ENCODE peak calls at places on chromosomes 4 and X, in four cellular contexts. One of them, this sample, is unnamed.

GRCh38 chrX:38987135-38987780 is 186.0 kb downstream of the MID1IP1 start:
- DNase-seq in K562: no peak
- DNase-seq in HL-60: no peak
- DNase-seq in GM12878: no peak
- DNase-seq in this sample: no peak

GRCh38 chrX:68503830-68504229 is 5.0 kb downstream of the YIPF6 start:
- DNase-seq in HL-60: no peak
- DNase-seq in GM12878: no peak
- DNase-seq in K562: no peak
- DNase-seq in this sample: no peak

GRCh38 chr4:185810746-185811508 is 1.1 kb downstream of the SORBS2 start:
- DNase-seq in HL-60: no peak
- DNase-seq in K562: no peak
- DNase-seq in GM12878: no peak
- DNase-seq in this sample: no peak

GRCh38 chr4:60865238-60865637 is 334.9 kb upstream of the ADGRL3 start:
- DNase-seq in K562: no peak
- DNase-seq in GM12878: no peak
- DNase-seq in HL-60: no peak
- DNase-seq in this sample: no peak

GRCh38 chr4:3145251-3145908 is 70.9 kb downstream of the HTT start:
- DNase-seq in HL-60: no peak
- DNase-seq in K562: no peak
- DNase-seq in GM12878: no peak
- DNase-seq in this sample: no peak

GRCh38 chr4:19791422-19792113 is 460.1 kb upstream of the SLIT2 start:
- DNase-seq in HL-60: no peak
- DNase-seq in K562: no peak
- DNase-seq in GM12878: no peak
- DNase-seq in this sample: no peak

GRCh38 chr4:101977096-101977495 is 186.6 kb downstream of the BANK1 start:
- DNase-seq in HL-60: no peak
- DNase-seq in K562: no peak
- DNase-seq in GM12878: no peak
- DNase-seq in this sample: no peak

GRCh38 chr4:183831026-183831446 is 74.1 kb upstream of the STOX2 start:
- DNase-seq in K562: no peak
- DNase-seq in HL-60: peak
- DNase-seq in GM12878: no peak
- DNase-seq in this sample: no peak

GRCh38 chr4:125277827-125278226 is 36.9 kb upstream of the FAT4 start:
- DNase-seq in K562: no peak
- DNase-seq in GM12878: no peak
- DNase-seq in HL-60: no peak
- DNase-seq in this sample: no peak

GRCh38 chrX:826026-826425 is 195.4 kb downstream of the SHOX start:
- DNase-seq in K562: no peak
- DNase-seq in HL-60: no peak
- DNase-seq in GM12878: no peak
- DNase-seq in this sample: no peak

GRCh38 chrX:10015711-10016515 is 48.8 kb downstream of the CLDN34 start:
- DNase-seq in K562: peak
- DNase-seq in GM12878: no peak
- DNase-seq in HL-60: no peak
- DNase-seq in this sample: no peak

GRCh38 chr4:61556277-61556676 is 356.2 kb downstream of the ADGRL3 start:
- DNase-seq in K562: no peak
- DNase-seq in HL-60: no peak
- DNase-seq in GM12878: no peak
- DNase-seq in this sample: no peak

DNA sequence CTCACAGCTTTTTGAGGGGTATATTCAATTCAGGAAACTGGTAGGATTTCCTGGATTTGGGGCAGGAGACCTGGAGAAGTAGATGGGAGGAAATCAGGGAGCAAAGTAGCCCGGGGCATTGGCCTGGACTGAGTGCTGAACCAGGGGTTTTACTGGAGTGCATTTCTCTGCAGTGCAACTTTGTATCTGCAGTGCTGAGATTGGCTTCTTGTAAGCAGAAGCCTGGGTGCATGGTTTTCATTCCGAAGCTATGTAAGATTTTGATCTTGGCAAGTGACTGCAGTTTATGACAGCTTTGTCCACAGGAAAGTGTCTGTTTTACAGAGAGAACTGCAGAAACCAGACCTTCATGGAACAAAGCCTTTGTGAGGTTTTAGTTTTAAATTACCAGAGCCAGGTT is 158.3 kb downstream of the SPCS3 start:
- DNase-seq in HL-60: no peak
- DNase-seq in K562: no peak
- DNase-seq in GM12878: no peak
- DNase-seq in this sample: no peak
- TF ChIP-seq SPI1 in HL-60: no peak
- TF ChIP-seq SPI1 in K562: no peak
- TF ChIP-seq SPI1 in GM12878: no peak
- TF ChIP-seq SPI1 in this sample: no peak

DNA sequence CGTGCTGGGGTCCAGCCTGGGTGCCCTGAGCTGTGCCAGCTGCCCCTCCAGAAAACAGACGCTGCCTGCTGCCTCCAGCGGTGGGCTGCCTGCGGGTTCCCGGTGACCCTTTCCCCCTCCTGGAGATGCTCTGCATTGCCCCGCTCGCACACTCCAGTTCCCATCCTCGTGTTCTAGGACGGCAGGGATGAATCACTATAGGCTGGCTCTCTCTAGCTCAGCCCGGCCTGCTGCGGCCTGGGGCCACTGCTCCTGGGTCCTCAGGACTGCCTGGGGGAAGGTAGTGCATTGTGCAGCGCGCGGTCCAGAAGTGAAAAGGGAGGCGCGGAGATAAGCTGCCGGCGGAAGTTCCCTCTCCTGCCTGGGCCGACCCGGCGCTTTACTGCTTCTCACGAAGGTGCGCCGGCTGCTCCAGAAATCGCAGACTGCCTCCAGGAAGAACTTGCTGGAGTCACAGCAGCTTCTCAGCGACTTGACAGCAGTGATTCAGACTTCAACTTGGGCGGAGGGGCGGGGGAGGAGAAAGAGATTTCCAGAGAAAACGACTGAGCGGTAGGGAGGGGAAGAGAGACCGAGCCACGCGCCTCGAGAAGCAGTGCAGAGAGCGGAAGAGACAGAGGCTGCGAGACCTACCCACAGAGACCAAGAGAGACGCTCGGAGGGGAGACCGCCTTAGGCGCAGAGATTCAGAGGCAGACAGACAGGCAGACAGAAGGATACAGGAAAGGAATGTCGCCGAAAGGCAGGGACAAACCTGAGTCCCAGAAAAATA is 6.7 kb upstream of the MSX1 start:
- DNase-seq in HL-60: no peak
- DNase-seq in GM12878: no peak
- DNase-seq in K562: peak
- DNase-seq in this sample: no peak
- TF ChIP-seq SPI1 in HL-60: no peak
- TF ChIP-seq SPI1 in GM12878: no peak
- TF ChIP-seq SPI1 in K562: no peak
- TF ChIP-seq SPI1 in this sample: no peak

GRCh38 chrX:109537324-109537665 is 651 bp downstream of the NXT2 start:
- DNase-seq in K562: no peak
- DNase-seq in HL-60: peak
- DNase-seq in GM12878: no peak
- DNase-seq in this sample: no peak
- TF ChIP-seq SPI1 in K562: no peak
- TF ChIP-seq SPI1 in HL-60: no peak
- TF ChIP-seq SPI1 in GM12878: no peak
- TF ChIP-seq SPI1 in this sample: no peak

GRCh38 chr4:95371457-95372179 is 177.2 kb downstream of the UNC5C start:
- DNase-seq in K562: no peak
- DNase-seq in HL-60: no peak
- DNase-seq in GM12878: no peak
- DNase-seq in this sample: no peak
- TF ChIP-seq SPI1 in K562: no peak
- TF ChIP-seq SPI1 in HL-60: no peak
- TF ChIP-seq SPI1 in GM12878: no peak
- TF ChIP-seq SPI1 in this sample: no peak

GRCh38 chr4:38804654-38805295 is at the start of gene TLR1:
- DNase-seq in K562: no peak
- DNase-seq in HL-60: peak
- DNase-seq in GM12878: peak
- DNase-seq in this sample: no peak
- TF ChIP-seq SPI1 in K562: no peak
- TF ChIP-seq SPI1 in HL-60: peak
- TF ChIP-seq SPI1 in GM12878: no peak
- TF ChIP-seq SPI1 in this sample: no peak